ENCODE peak calls at places on chromosomes 4 and X, in five cellular contexts. I is HepG2, W is A549, N is H1, U is SK-N-SH. V is an unnamed sample.

GRCh38 chr4:83272900-83273299 is 11.7 kb downstream of the COQ2 start:
- DNase-seq in I (no peak), W (no peak), N (no peak), U (no peak), V (no peak)

GRCh38 chr4:158042591-158043030 is 130.2 kb downstream of the GASK1B start:
- DNase-seq in I (no peak), W (no peak), N (no peak), U (no peak), V (no peak)

GRCh38 chrX:4706961-4707360 is 993.5 kb upstream of the PRKX start:
- DNase-seq in I (no peak), W (no peak), N (no peak), U (no peak), V (no peak)

GRCh38 chr4:183852910-183853555 is 52.1 kb upstream of the STOX2 start:
- DNase-seq in I (no peak), W (no peak), N (no peak), U (no peak), V (no peak)

GRCh38 chrX:13254870-13255269 is 65.0 kb downstream of the ATXN3L start:
- DNase-seq in I (no peak), W (no peak), N (no peak), U (no peak), V (no peak)

GRCh38 chr4:4733663-4734062 is 125.8 kb upstream of the MSX1 start:
- DNase-seq in I (no peak), W (no peak), N (no peak), U (no peak), V (no peak)

GRCh38 chrX:68498044-68498507 is 775 bp upstream of the YIPF6 start:
- DNase-seq in I (peak), W (peak), N (no peak), U (peak), V (no peak)

GRCh38 chr4:90845777-90846176 is 718.6 kb downstream of the CCSER1 start:
- DNase-seq in I (no peak), W (peak), N (no peak), U (no peak), V (no peak)

GRCh38 chrX:79081895-79082512 is 62.5 kb upstream of the GPR174 start:
- DNase-seq in I (no peak), W (peak), N (no peak), U (peak), V (peak)

GRCh38 chr4:87092389-87093141 is 127.9 kb downstream of the KLHL8 start:
- DNase-seq in I (peak), W (peak), N (no peak), U (peak), V (peak)

GRCh38 chrX:53316121-53316859 is 34.9 kb upstream of the IQSEC2 start:
- DNase-seq in I (no peak), W (no peak), N (no peak), U (no peak), V (peak)

GRCh38 chr4:108690738-108691137 is 40.3 kb downstream of the OSTC start:
- DNase-seq in I (no peak), W (no peak), N (no peak), U (no peak), V (no peak)

GRCh38 chr4:40582413-40582812 is 47.3 kb downstream of the RBM47 start:
- DNase-seq in I (no peak), W (no peak), N (no peak), U (no peak), V (no peak)

GRCh38 chr4:40577588-40578253 is 51.9 kb downstream of the RBM47 start:
- DNase-seq in I (no peak), W (no peak), N (no peak), U (no peak), V (no peak)

GRCh38 chr4:40581254-40582140 is 48.2 kb downstream of the RBM47 start:
- DNase-seq in I (no peak), W (no peak), N (no peak), U (no peak), V (no peak)

GRCh38 chr4:40576651-40577480 is 52.8 kb downstream of the RBM47 start:
- DNase-seq in I (peak), W (peak), N (no peak), U (no peak), V (peak)

GRCh38 chr4:40579983-40580382 is 49.7 kb downstream of the RBM47 start:
- DNase-seq in I (no peak), W (peak), N (no peak), U (no peak), V (no peak)
- TF ChIP-seq CHD2 in I (no peak), W (no peak), N (no peak), U (no peak), V (no peak)

GRCh38 chr4:167906851-167907250 is 185.5 kb upstream of the ANXA10 start:
- DNase-seq in I (no peak), W (no peak), N (no peak), U (no peak), V (no peak)
- TF ChIP-seq CHD2 in I (no peak), W (no peak), N (no peak), U (no peak), V (no peak)

GRCh38 chr4:2298548-2298991 is 36.7 kb upstream of the MXD4 start:
- DNase-seq in I (no peak), W (no peak), N (no peak), U (peak), V (no peak)
- TF ChIP-seq CHD2 in I (no peak), W (no peak), N (no peak), U (no peak), V (no peak)

GRCh38 chr4:147830987-147831386 is 99.1 kb downstream of the ARHGAP10 start:
- DNase-seq in I (no peak), W (peak), N (no peak), U (no peak), V (no peak)
- TF ChIP-seq CHD2 in I (no peak), W (no peak), N (no peak), U (no peak), V (no peak)